ENCODE peak calls at places on chromosomes 7 and 10, in six cellular contexts. N, H, O, K, Z and Y are unnamed samples.

GRCh38 chr7:2510909-2511768 is 8.4 kb upstream of the LFNG start:
- DNase-seq in N (no peak), H (no peak), O (no peak), K (no peak), Z (peak), Y (no peak)

GRCh38 chr10:7193369-7193768 is 217.5 kb downstream of the SFMBT2 start:
- DNase-seq in N (no peak), H (no peak), O (no peak), K (peak), Z (no peak), Y (no peak)

GRCh38 chr7:116166167-116166566 is 44.2 kb upstream of the TES start:
- DNase-seq in N (no peak), H (no peak), O (no peak), K (no peak), Z (no peak), Y (no peak)

GRCh38 chr7:44937426-44937825 is 41.4 kb downstream of the MYO1G start:
- DNase-seq in N (no peak), H (no peak), O (no peak), K (no peak), Z (no peak), Y (no peak)

GRCh38 chr10:122490786-122491680 is 29.7 kb downstream of the HTRA1 start:
- DNase-seq in N (no peak), H (no peak), O (no peak), K (no peak), Z (no peak), Y (no peak)

GRCh38 chr10:78815702-78816334 is 252.9 kb upstream of the ZMIZ1 start:
- DNase-seq in N (no peak), H (no peak), O (no peak), K (no peak), Z (peak), Y (no peak)

GRCh38 chr7:130180571-130180971 is 24.6 kb downstream of the TMEM209 start:
- DNase-seq in N (no peak), H (no peak), O (no peak), K (no peak), Z (no peak), Y (no peak)

GRCh38 chr7:142153400-142153799 is 41.9 kb downstream of the MGAM2 start:
- DNase-seq in N (no peak), H (no peak), O (peak), K (no peak), Z (peak), Y (no peak)

GRCh38 chr7:4058158-4058557 is 623.9 kb upstream of the FOXK1 start:
- DNase-seq in N (no peak), H (no peak), O (no peak), K (no peak), Z (no peak), Y (no peak)

GRCh38 chr7:25752967-25753791 is 398.8 kb upstream of the NFE2L3 start:
- DNase-seq in N (no peak), H (no peak), O (no peak), K (no peak), Z (no peak), Y (no peak)

GRCh38 chr10:26890956-26891355 is 30.2 kb upstream of the ABI1 start:
- DNase-seq in N (no peak), H (no peak), O (peak), K (no peak), Z (peak), Y (peak)

GRCh38 chr7:150845471-150845870 is 6.8 kb upstream of the AOC1 start:
- DNase-seq in N (no peak), H (no peak), O (no peak), K (no peak), Z (no peak), Y (no peak)

GRCh38 chr10:103968441-103969391 is 1.8 kb downstream of the SLK start:
- DNase-seq in N (no peak), H (no peak), O (no peak), K (no peak), Z (no peak), Y (no peak)

GRCh38 chr7:99901581-99901980 is 17.7 kb downstream of the TRIM4 start:
- DNase-seq in N (no peak), H (no peak), O (no peak), K (no peak), Z (no peak), Y (no peak)

GRCh38 chr7:23468721-23469149 is 1.6 kb downstream of the IGF2BP3 start:
- DNase-seq in N (no peak), H (no peak), O (peak), K (no peak), Z (no peak), Y (no peak)

GRCh38 chr7:2732959-2733584 is 45.1 kb downstream of the AMZ1 start:
- DNase-seq in N (no peak), H (no peak), O (peak), K (no peak), Z (no peak), Y (no peak)

GRCh38 chr7:151254316-151254715 is 5.8 kb upstream of the SMARCD3 start:
- DNase-seq in N (no peak), H (no peak), O (no peak), K (no peak), Z (no peak), Y (no peak)

GRCh38 chr7:72265071-72265470 is 147.1 kb downstream of the CALN1 start:
- DNase-seq in N (no peak), H (no peak), O (no peak), K (no peak), Z (no peak), Y (no peak)

GRCh38 chr7:131330299-131330698 is 2.6 kb downstream of the MKLN1 start:
- DNase-seq in N (no peak), H (no peak), O (no peak), K (no peak), Z (no peak), Y (no peak)

GRCh38 chr10:132329565-132330485 is 2.2 kb upstream of the LRRC27 start:
- DNase-seq in N (no peak), H (no peak), O (peak), K (no peak), Z (no peak), Y (no peak)

GRCh38 chr10:131909014-131909808 is 8.4 kb downstream of the PPP2R2D start:
- DNase-seq in N (no peak), H (no peak), O (no peak), K (no peak), Z (no peak), Y (no peak)

GRCh38 chr10:126372359-126372758 is 15.9 kb downstream of the ADAM12 start:
- DNase-seq in N (no peak), H (no peak), O (no peak), K (no peak), Z (no peak), Y (no peak)

GRCh38 chr10:126374435-126374834 is 13.8 kb downstream of the ADAM12 start:
- DNase-seq in N (no peak), H (no peak), O (no peak), K (no peak), Z (no peak), Y (no peak)

GRCh38 chr10:126375299-126375698 is 13.0 kb downstream of the ADAM12 start:
- DNase-seq in N (no peak), H (no peak), O (no peak), K (no peak), Z (no peak), Y (no peak)

GRCh38 chr10:126373137-126373536 is 15.1 kb downstream of the ADAM12 start:
- DNase-seq in N (no peak), H (no peak), O (no peak), K (no peak), Z (no peak), Y (no peak)

GRCh38 chr10:126373982-126374381 is 14.3 kb downstream of the ADAM12 start:
- DNase-seq in N (no peak), H (no peak), O (no peak), K (no peak), Z (no peak), Y (no peak)
- TF ChIP-seq TAF1 in N (no peak), H (no peak), O (no peak), K (no peak), Z (no peak), Y (no peak)

GRCh38 chr10:17229717-17229966 is 1.6 kb downstream of the VIM start:
- DNase-seq in N (no peak), H (no peak), O (no peak), K (no peak), Z (no peak), Y (no peak)
- TF ChIP-seq POLR2A in N (no peak), H (no peak), O (no peak), K (no peak), Z (no peak), Y (no peak)

GRCh38 chr10:72170263-72170662 is 45.5 kb upstream of the ANAPC16 start:
- DNase-seq in N (no peak), H (no peak), O (no peak), K (no peak), Z (peak), Y (no peak)
- TF ChIP-seq TAF1 in N (no peak), H (no peak), O (no peak), K (no peak), Z (no peak), Y (no peak)

GRCh38 chr10:113661332-113661731 is 2.5 kb downstream of the NRAP start:
- DNase-seq in N (no peak), H (no peak), O (no peak), K (no peak), Z (no peak), Y (no peak)
- TF ChIP-seq POLR2A in N (no peak), H (no peak), O (no peak), K (no peak), Z (no peak), Y (no peak)

DNA sequence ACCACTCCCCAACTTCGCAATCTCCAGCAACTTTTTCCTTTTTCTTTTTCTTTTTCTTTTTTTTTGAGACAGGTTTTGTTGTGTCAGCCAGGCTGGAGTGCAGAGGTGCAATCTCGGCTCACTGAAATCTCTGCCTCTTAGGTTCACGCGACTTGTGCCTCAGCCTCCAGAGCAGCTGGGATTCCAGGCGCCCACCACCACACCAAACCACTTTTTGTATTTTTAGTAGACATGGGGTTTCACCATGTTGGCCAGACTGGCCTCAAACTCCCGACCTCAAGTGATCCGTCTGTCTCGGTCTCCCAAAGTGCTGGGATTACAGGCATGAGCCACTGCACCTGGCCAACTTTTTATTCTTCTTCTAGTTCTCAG is 55.0 kb downstream of the KIAA1549 start:
- DNase-seq in N (no peak), H (no peak), O (no peak), K (no peak), Z (no peak), Y (no peak)
- TF ChIP-seq TAF1 in N (no peak), H (no peak), O (no peak), K (no peak), Z (no peak), Y (no peak)

GRCh38 chr7:86485842-86486241 is 157.9 kb upstream of the GRM3 start:
- DNase-seq in N (no peak), H (no peak), O (no peak), K (no peak), Z (no peak), Y (no peak)
- TF ChIP-seq POLR2A in N (no peak), H (no peak), O (no peak), K (no peak), Z (no peak), Y (no peak)

GRCh38 chr10:45624724-45625123 is 47.8 kb downstream of the ZFAND4 start:
- DNase-seq in N (no peak), H (no peak), O (no peak), K (no peak), Z (no peak), Y (no peak)
- TF ChIP-seq TAF1 in N (no peak), H (no peak), O (no peak), K (no peak), Z (no peak), Y (no peak)